ENCODE peak calls at places on chromosomes 4 and X, in four cellular contexts. V, P, L and Q are unnamed samples.

GRCh38 chrX:23035493-23035892 is 35.7 kb downstream of the DDX53 start:
- DNase-seq in V (no peak), P (no peak), L (no peak), Q (peak)

GRCh38 chrX:46912673-46913491 is 661 bp downstream of the JADE3 start:
- DNase-seq in V (no peak), P (peak), L (peak), Q (peak)

GRCh38 chr4:15569746-15570145 is 85.4 kb downstream of the FBXL5 start:
- DNase-seq in V (no peak), P (no peak), L (no peak), Q (no peak)

GRCh38 chr4:12588572-12588971 is 895.6 kb downstream of the RAB28 start:
- DNase-seq in V (no peak), P (no peak), L (no peak), Q (no peak)

GRCh38 chr4:20839957-20840356 is 139.7 kb downstream of the PACRGL start:
- DNase-seq in V (no peak), P (no peak), L (no peak), Q (no peak)

GRCh38 chrX:23557070-23557469 is 110.2 kb upstream of the PRDX4 start:
- DNase-seq in V (no peak), P (peak), L (no peak), Q (no peak)

GRCh38 chr4:2811830-2812599 is 19.1 kb downstream of the SH3BP2 start:
- DNase-seq in V (peak), P (peak), L (no peak), Q (peak)

GRCh38 chr4:147461161-147461560 is 19.7 kb upstream of the EDNRA start:
- DNase-seq in V (no peak), P (no peak), L (no peak), Q (no peak)

GRCh38 chr4:67036791-67037190 is 508.5 kb downstream of the CENPC start:
- DNase-seq in V (no peak), P (no peak), L (no peak), Q (no peak)

GRCh38 chr4:4267981-4268380 is 20.0 kb upstream of the TMEM128 start:
- DNase-seq in V (no peak), P (no peak), L (no peak), Q (no peak)

GRCh38 chr4:48296330-48296729 is 26.7 kb upstream of the TEC start:
- DNase-seq in V (no peak), P (no peak), L (no peak), Q (no peak)

GRCh38 chr4:138113819-138114415 is 128.2 kb downstream of the SLC7A11 start:
- DNase-seq in V (no peak), P (peak), L (no peak), Q (no peak)

GRCh38 chr4:187444061-187444460 is 551.5 kb upstream of the ZFP42 start:
- DNase-seq in V (no peak), P (no peak), L (no peak), Q (no peak)

GRCh38 chr4:146521543-146522097 is at the start of gene SLC10A7:
- DNase-seq in V (peak), P (peak), L (peak), Q (peak)

GRCh38 chr4:2356123-2357069 is 62.0 kb downstream of the ZFYVE28 start:
- DNase-seq in V (no peak), P (no peak), L (no peak), Q (no peak)

GRCh38 chr4:8079031-8079885 is 79.4 kb downstream of the ABLIM2 start:
- DNase-seq in V (no peak), P (no peak), L (peak), Q (peak)

GRCh38 chrX:116272328-116272727 is 101.8 kb downstream of the AGTR2 start:
- DNase-seq in V (no peak), P (no peak), L (no peak), Q (no peak)

GRCh38 chr4:150849016-150849415 is 166.1 kb downstream of the LRBA start:
- DNase-seq in V (no peak), P (no peak), L (no peak), Q (no peak)

GRCh38 chr4:1325681-1326635 is 21.1 kb upstream of the UVSSA start:
- DNase-seq in V (no peak), P (no peak), L (no peak), Q (no peak)

GRCh38 chr4:125225806-125226205 is 88.9 kb upstream of the FAT4 start:
- DNase-seq in V (no peak), P (no peak), L (no peak), Q (no peak)

GRCh38 chrX:133068461-133068860 is 28.4 kb downstream of the USP26 start:
- DNase-seq in V (no peak), P (no peak), L (no peak), Q (no peak)

GRCh38 chr4:156560701-156561100 is 410.9 kb downstream of the PDGFC start:
- DNase-seq in V (no peak), P (no peak), L (no peak), Q (no peak)

GRCh38 chrX:16212436-16212835 is 45.2 kb downstream of the MAGEB17 start:
- DNase-seq in V (no peak), P (peak), L (no peak), Q (no peak)

GRCh38 chrX:34560180-34560579 is 96.9 kb downstream of the TMEM47 start:
- DNase-seq in V (no peak), P (no peak), L (no peak), Q (no peak)

GRCh38 chr4:122606364-122607043 is 14.4 kb downstream of the IL21 start:
- DNase-seq in V (no peak), P (no peak), L (no peak), Q (no peak)

GRCh38 chr4:138003248-138003647 is 238.9 kb downstream of the SLC7A11 start:
- DNase-seq in V (no peak), P (no peak), L (no peak), Q (no peak)

GRCh38 chr4:152920768-152921167 is 15.4 kb upstream of the FHDC1 start:
- DNase-seq in V (no peak), P (no peak), L (no peak), Q (no peak)

GRCh38 chr4:6410664-6411063 is 61.8 kb downstream of the PPP2R2C start:
- DNase-seq in V (no peak), P (no peak), L (no peak), Q (no peak)

GRCh38 chr4:85180533-85180932 is 214.0 kb upstream of the WDFY3 start:
- DNase-seq in V (no peak), P (no peak), L (no peak), Q (no peak)

GRCh38 chrX:1390621-1391369 is 1.1 kb downstream of the SLC25A6 start:
- DNase-seq in V (no peak), P (no peak), L (no peak), Q (no peak)

GRCh38 chr4:109816082-109816442 is 500 bp downstream of the GAR1 start:
- DNase-seq in V (no peak), P (no peak), L (peak), Q (no peak)

GRCh38 chr4:5955201-5955821 is 62.4 kb upstream of the CRMP1 start:
- DNase-seq in V (no peak), P (no peak), L (no peak), Q (no peak)

GRCh38 chr4:83114576-83114975 is at the start of gene PLAC8:
- DNase-seq in V (peak), P (peak), L (no peak), Q (peak)

GRCh38 chrX:133542476-133542875 is 127.2 kb upstream of the GPC4 start:
- DNase-seq in V (no peak), P (no peak), L (no peak), Q (no peak)

GRCh38 chrX:36856849-36857248 is 151.3 kb upstream of the FAM47C start:
- DNase-seq in V (no peak), P (no peak), L (no peak), Q (no peak)

GRCh38 chr4:145779319-145779801 is 99.4 kb downstream of the C4orf51 start:
- DNase-seq in V (no peak), P (no peak), L (no peak), Q (no peak)

GRCh38 chr4:55765070-55765469 is 54.5 kb upstream of the EXOC1L start:
- DNase-seq in V (no peak), P (no peak), L (no peak), Q (no peak)

GRCh38 chr4:183505556-183506388 is 914 bp downstream of the ING2 start:
- DNase-seq in V (peak), P (peak), L (peak), Q (peak)

GRCh38 chr4:145034727-145035211 is 63.2 kb downstream of the ANAPC10 start:
- DNase-seq in V (no peak), P (no peak), L (no peak), Q (no peak)

DNA sequence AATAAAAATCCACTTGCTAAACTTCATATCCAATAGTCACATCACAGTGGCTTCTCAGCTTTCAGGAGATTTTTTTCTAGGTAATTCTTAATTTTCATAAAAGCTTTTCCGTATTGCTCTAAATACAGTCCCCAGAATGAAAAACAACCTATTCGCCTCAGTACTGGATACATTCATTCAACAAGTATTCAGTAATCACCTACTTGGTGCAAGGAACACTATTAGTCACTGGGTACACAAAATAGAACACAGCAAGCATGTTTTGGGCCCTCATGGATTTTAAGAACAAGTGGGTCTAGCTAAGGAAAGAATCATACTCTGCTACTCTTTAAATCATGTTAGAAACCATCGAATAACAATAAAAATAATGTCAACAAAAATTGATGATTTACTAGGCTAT is 2.8 kb upstream of the BEX3 start:
- DNase-seq in V (no peak), P (no peak), L (no peak), Q (no peak)
- TF ChIP-seq FOXK2 in V (no peak), P (no peak), L (no peak), Q (no peak)

GRCh38 chrX:111133389-111133788 is 37.4 kb downstream of the PAK3 start:
- DNase-seq in V (no peak), P (no peak), L (no peak), Q (no peak)
- TF ChIP-seq BHLHE40 in V (no peak), P (no peak), L (no peak), Q (no peak)

GRCh38 chrX:31057291-31057690 is 14.6 kb downstream of the FTHL17 start:
- DNase-seq in V (no peak), P (no peak), L (no peak), Q (no peak)
- TF ChIP-seq TARDBP in V (no peak), P (no peak), L (no peak), Q (no peak)

GRCh38 chr4:173577963-173578362 is 47.9 kb upstream of the HAND2 start:
- DNase-seq in V (no peak), P (no peak), L (no peak), Q (no peak)

GRCh38 chr4:173584506-173584905 is 54.5 kb upstream of the HAND2 start:
- DNase-seq in V (no peak), P (no peak), L (peak), Q (no peak)

GRCh38 chr4:173573725-173574124 is 43.7 kb upstream of the HAND2 start:
- DNase-seq in V (no peak), P (no peak), L (no peak), Q (no peak)

GRCh38 chr4:173575482-173576152 is 45.6 kb upstream of the HAND2 start:
- DNase-seq in V (no peak), P (no peak), L (no peak), Q (no peak)

GRCh38 chr4:173578956-173579355 is 48.9 kb upstream of the HAND2 start:
- DNase-seq in V (no peak), P (no peak), L (no peak), Q (no peak)
- TF ChIP-seq FOXK2 in V (no peak), P (no peak), L (no peak), Q (no peak)

DNA sequence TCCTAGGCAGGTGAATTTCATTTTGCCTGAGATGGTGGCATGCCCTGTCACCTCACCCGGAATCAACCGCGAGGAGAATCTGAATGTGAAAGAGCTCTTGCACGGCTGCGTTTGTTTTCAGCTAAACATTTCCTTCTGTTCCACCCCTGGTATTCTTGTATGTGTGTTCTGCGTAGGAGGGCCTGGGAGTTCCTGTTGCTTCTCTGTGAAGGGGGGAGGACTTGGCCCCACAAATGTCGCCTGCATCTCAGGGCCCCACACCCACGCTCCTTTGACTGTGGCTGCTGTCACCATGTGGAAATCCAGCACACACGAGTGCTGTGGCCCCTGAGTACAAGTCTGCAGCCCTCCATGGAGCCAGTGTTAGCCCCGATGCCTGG is 45.8 kb upstream of the CLCN4 start:
- DNase-seq in V (peak), P (no peak), L (no peak), Q (no peak)
- TF ChIP-seq BHLHE40 in V (no peak), P (no peak), L (no peak), Q (no peak)

GRCh38 chr4:189802884-189803283 is 137.8 kb upstream of the FRG1 start:
- DNase-seq in V (no peak), P (no peak), L (peak), Q (no peak)

GRCh38 chr4:189804884-189805283 is 135.8 kb upstream of the FRG1 start:
- DNase-seq in V (no peak), P (no peak), L (no peak), Q (no peak)

GRCh38 chr4:189806506-189806905 is 134.2 kb upstream of the FRG1 start:
- DNase-seq in V (no peak), P (no peak), L (no peak), Q (no peak)

GRCh38 chr4:189809885-189810284 is 130.8 kb upstream of the FRG1 start:
- DNase-seq in V (no peak), P (no peak), L (no peak), Q (no peak)

GRCh38 chr4:189807031-189807430 is 133.6 kb upstream of the FRG1 start:
- DNase-seq in V (no peak), P (no peak), L (no peak), Q (no peak)
- TF ChIP-seq TARDBP in V (no peak), P (no peak), L (no peak), Q (no peak)

GRCh38 chr4:101227715-101228114 is 119.6 kb downstream of the PPP3CA start:
- DNase-seq in V (no peak), P (no peak), L (no peak), Q (no peak)

GRCh38 chr4:101236097-101236496 is 111.2 kb downstream of the PPP3CA start:
- DNase-seq in V (no peak), P (no peak), L (no peak), Q (no peak)

GRCh38 chr4:101230806-101231426 is 116.4 kb downstream of the PPP3CA start:
- DNase-seq in V (no peak), P (no peak), L (no peak), Q (no peak)

GRCh38 chr4:101229116-101229515 is 118.2 kb downstream of the PPP3CA start:
- DNase-seq in V (no peak), P (no peak), L (no peak), Q (no peak)

GRCh38 chr4:101232074-101232776 is 115.1 kb downstream of the PPP3CA start:
- DNase-seq in V (no peak), P (no peak), L (no peak), Q (no peak)
- TF ChIP-seq FOXK2 in V (no peak), P (no peak), L (no peak), Q (no peak)

DNA sequence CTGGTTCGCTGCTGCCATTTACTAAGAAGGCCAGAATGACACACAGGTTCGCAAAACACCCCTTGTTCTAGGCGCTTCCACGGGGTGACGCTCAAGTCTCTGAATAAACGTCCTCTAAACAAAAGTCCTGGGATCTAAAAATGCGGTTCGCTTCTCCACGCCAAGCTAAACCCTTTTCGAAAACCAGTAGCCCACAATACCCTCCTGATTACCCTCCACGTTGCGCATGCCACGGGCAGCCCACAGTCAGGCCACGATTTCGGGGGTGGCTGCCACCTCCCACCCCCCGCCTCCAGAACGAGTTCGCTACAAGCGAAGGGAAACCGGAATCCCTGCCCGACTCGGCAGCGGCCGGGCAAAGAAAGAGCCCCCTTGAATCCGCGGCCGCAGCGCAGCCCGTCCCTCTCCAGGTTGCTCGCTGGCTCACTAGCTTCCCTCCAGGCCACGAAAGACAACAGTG is 423 bp downstream of the RPL39 start:
- DNase-seq in V (no peak), P (peak), L (no peak), Q (no peak)
- TF ChIP-seq BHLHE40 in V (no peak), P (no peak), L (no peak), Q (no peak)

GRCh38 chr4:37828843-37829242 is 2.4 kb downstream of the PGM2 start:
- DNase-seq in V (no peak), P (no peak), L (no peak), Q (no peak)

GRCh38 chr4:37827802-37828321 is 1.4 kb downstream of the PGM2 start:
- DNase-seq in V (no peak), P (no peak), L (no peak), Q (no peak)

GRCh38 chr4:37827030-37827705 is 682 bp downstream of the PGM2 start:
- DNase-seq in V (no peak), P (no peak), L (no peak), Q (peak)

GRCh38 chr4:37825943-37826281 is 574 bp upstream of the PGM2 start:
- DNase-seq in V (no peak), P (no peak), L (no peak), Q (peak)

GRCh38 chr4:37826282-37827029 is at the start of gene PGM2:
- DNase-seq in V (peak), P (peak), L (peak), Q (peak)
- TF ChIP-seq TARDBP in V (no peak), P (peak), L (no peak), Q (no peak)